ENCODE peak calls at places on chromosomes 3 and 15, in six cellular contexts. X is GM23338, D is PC-3, Y is K562, S is fibroblast of lung, A is hepatocyte. I is an unnamed sample.

GRCh38 chr3:33645060-33645841 is 72.8 kb downstream of the CLASP2 start:
- DNase-seq in D (no peak), X (peak; percentile 59), A (peak; percentile 13), S (peak; percentile 40), Y (peak; percentile 31), I (peak; percentile 55)

GRCh38 chr15:84981711-84982300 is at the start of gene PDE8A:
- DNase-seq in A (peak; percentile 71), D (peak; percentile 40), X (peak; percentile 60), Y (peak; percentile 75), S (no peak), I (peak; percentile 35)

GRCh38 chr15:81071130-81071529 is 62.9 kb upstream of the CFAP161 start:
- DNase-seq in X (no peak), D (no peak), Y (no peak), A (no peak), S (peak; percentile 68), I (peak; percentile 55)

GRCh38 chr15:50945725-50946124 is 37.2 kb downstream of the AP4E1 start:
- DNase-seq in A (no peak), X (no peak), D (peak; percentile 34), Y (no peak), S (no peak), I (peak; percentile 35)

GRCh38 chr3:150035910-150036661 is 65.4 kb upstream of the PFN2 start:
- DNase-seq in S (no peak), D (no peak), X (no peak), A (no peak), Y (no peak), I (no peak)

GRCh38 chr3:16359331-16359730 is 94.3 kb downstream of the OXNAD1 start:
- DNase-seq in D (no peak), X (no peak), Y (no peak), A (no peak), S (no peak), I (no peak)

GRCh38 chr3:118304557-118304956 is 730.1 kb downstream of the IGSF11 start:
- DNase-seq in A (no peak), S (no peak), D (no peak), X (no peak), Y (no peak), I (no peak)

GRCh38 chr3:151345854-151346253 is 16.5 kb upstream of the P2RY13 start:
- DNase-seq in S (peak; percentile 75), Y (no peak), X (no peak), D (peak; percentile 10), A (peak; percentile 4), I (peak; percentile 11)

GRCh38 chr3:40745381-40746106 is 220.8 kb downstream of the ZNF621 start:
- DNase-seq in S (no peak), Y (no peak), A (no peak), D (no peak), X (no peak), I (no peak)

GRCh38 chr3:16665282-16665741 is 60.1 kb upstream of the DAZL start:
- DNase-seq in D (peak; percentile 84), Y (no peak), S (no peak), A (peak; percentile 78), X (peak; percentile 60), I (no peak)

GRCh38 chr15:39455502-39455991 is 125.3 kb upstream of the THBS1 start:
- DNase-seq in Y (peak; percentile 48), D (peak; percentile 95), X (no peak), A (peak; percentile 65), S (peak; percentile 58), I (peak; percentile 39)

GRCh38 chr15:88028024-88028423 is 228.5 kb downstream of the NTRK3 start:
- DNase-seq in Y (peak; percentile 18), S (no peak), A (no peak), D (no peak), X (peak; percentile 14), I (no peak)

GRCh38 chr3:195906865-195907729 is 1.3 kb downstream of the TNK2 start:
- DNase-seq in S (no peak), Y (no peak), D (peak; percentile 78), X (peak; percentile 46), A (no peak), I (peak; percentile 66)

GRCh38 chr3:197499427-197499826 is 56.3 kb downstream of the BDH1 start:
- DNase-seq in D (peak; percentile 96), Y (peak; percentile 39), S (peak; percentile 52), X (no peak), A (no peak), I (peak; percentile 92)

GRCh38 chr3:135788978-135789377 is 176.6 kb upstream of the PPP2R3A start:
- DNase-seq in Y (no peak), A (no peak), S (no peak), D (no peak), X (no peak), I (no peak)

GRCh38 chr3:135792174-135792573 is 173.4 kb upstream of the PPP2R3A start:
- DNase-seq in X (peak; percentile 67), S (no peak), D (no peak), A (no peak), Y (peak; percentile 8), I (no peak)
- TF ChIP-seq CTCF in X (peak; percentile 51), S (no peak), D (peak; percentile 26), A (peak; percentile 11), Y (peak; percentile 36), I (no peak)

DNA sequence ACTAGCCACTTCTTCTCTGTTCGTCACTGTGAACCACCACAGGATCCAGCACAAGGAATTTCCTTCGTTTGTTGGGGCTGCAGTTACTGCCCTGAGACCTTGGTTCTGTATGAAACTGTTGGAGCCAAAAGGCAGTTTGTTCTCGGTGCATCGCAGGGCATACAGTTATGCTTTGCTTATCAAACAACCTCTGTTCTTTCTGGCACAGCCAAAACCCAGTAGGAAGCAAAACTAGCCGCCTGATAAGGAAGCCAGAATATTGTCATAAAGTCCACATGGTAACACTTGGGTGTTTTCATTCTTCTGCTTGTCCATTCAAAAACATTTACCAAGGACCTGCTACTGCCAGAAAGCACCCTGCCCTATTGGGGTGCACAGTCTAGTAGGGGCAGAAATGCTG is 116.1 kb downstream of the RAB11A start:
- DNase-seq in D (no peak), Y (no peak), X (no peak), A (no peak), S (no peak), I (no peak)
- H3K27ac ChIP-seq in D (no peak overlapping the region), Y (no peak overlapping the region), X (no peak overlapping the region), A (no peak overlapping the region), S (no peak overlapping the region), I (no peak overlapping the region)

GRCh38 chr15:89399390-89400120 is 64.9 kb upstream of the POLG start:
- DNase-seq in A (peak; percentile 48), Y (peak; percentile 89), S (no peak), D (peak; percentile 57), X (peak; percentile 74), I (no peak)
- TF ChIP-seq EZH2 in A (peak; percentile 91), Y (no peak), S (peak; percentile 56), D (no peak), X (peak; percentile 22), I (peak; percentile 58)

DNA sequence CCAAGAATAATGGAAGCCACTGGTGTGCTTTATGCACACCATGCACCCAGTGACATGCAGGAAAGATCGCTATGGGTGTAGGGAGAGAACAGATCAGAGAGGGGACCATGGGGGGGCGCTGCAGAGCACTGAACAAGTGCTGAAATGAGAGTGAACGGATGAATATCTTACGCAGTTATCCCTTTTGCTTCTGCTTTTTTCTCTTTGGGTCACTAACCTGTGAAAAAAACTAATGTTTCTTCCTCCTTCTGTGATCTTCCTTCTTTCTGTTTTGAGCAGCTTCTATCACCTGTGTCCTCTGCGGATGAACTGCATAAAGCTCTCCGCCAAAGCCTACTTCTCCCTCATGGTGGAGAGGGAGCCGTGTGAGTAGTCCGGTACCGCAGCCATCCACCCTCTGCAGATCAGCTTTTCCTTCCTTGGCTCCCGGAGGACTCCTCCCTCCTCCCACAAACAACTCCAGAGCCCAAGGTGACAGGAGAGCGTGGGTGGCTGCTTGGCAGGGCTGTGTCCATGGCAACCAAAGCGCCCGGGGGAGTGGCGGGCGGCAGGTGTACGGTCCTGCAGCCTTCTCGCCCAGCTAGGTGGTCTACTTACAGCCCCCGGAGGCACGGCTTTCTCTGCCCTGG is 106.2 kb downstream of the DGKG start:
- DNase-seq in Y (peak; percentile 41), D (no peak), X (peak; percentile 64), S (no peak), A (no peak), I (peak; percentile 61)
- TF ChIP-seq CTCF in Y (peak; percentile 58), D (peak; percentile 46), X (peak; percentile 64), S (no peak), A (peak; percentile 9), I (peak; percentile 21)